ENCODE peak calls at places on chromosomes 11 and 22, in four cellular contexts. A is K562, Z is GM12878, R is HepG2. F is an unnamed sample.

GRCh38 chr22:25403752-25404471 is 160.6 kb upstream of the GRK3 start:
- DNase-seq in R (peak), A (peak), Z (no peak), F (peak)

GRCh38 chr11:133619973-133620372 is 87.7 kb upstream of the OPCML start:
- DNase-seq in Z (peak), R (peak), A (no peak), F (no peak)

GRCh38 chr11:1939006-1939626 is 8.0 kb upstream of the MRPL23 start:
- DNase-seq in A (peak), Z (no peak), R (no peak), F (no peak)

GRCh38 chr11:100740440-100740839 is 53.4 kb downstream of the ARHGAP42 start:
- DNase-seq in A (no peak), Z (no peak), R (no peak), F (no peak)

GRCh38 chr11:64936539-64936938 is 846 bp upstream of the GPHA2 start:
- DNase-seq in Z (no peak), R (no peak), A (no peak), F (no peak)

GRCh38 chr22:48167238-48167637 is 1404.8 kb downstream of the TBC1D22A start:
- DNase-seq in Z (no peak), A (peak), R (no peak), F (no peak)

GRCh38 chr11:1810761-1811160 is 24.0 kb upstream of the SYT8 start:
- DNase-seq in A (no peak), Z (no peak), R (no peak), F (no peak)

GRCh38 chr11:118606844-118607228 is 579 bp upstream of the PHLDB1 start:
- DNase-seq in R (no peak), A (no peak), Z (no peak), F (peak)

GRCh38 chr11:9092846-9093778 is 1.7 kb upstream of the SCUBE2 start:
- DNase-seq in A (no peak), Z (no peak), R (no peak), F (no peak)

GRCh38 chr11:394034-394857 is at the start of gene PKP3:
- DNase-seq in Z (no peak), A (peak), R (peak), F (no peak)

GRCh38 chr11:64723907-64724862 is 1.2 kb upstream of the NRXN2 start:
- DNase-seq in Z (no peak), A (no peak), R (no peak), F (no peak)

GRCh38 chr11:11230802-11231562 is 122.1 kb downstream of the CSNK2A3 start:
- DNase-seq in R (peak), Z (peak), A (peak), F (peak)

GRCh38 chr11:17810041-17810440 is 75.5 kb downstream of the KCNC1 start:
- DNase-seq in R (no peak), Z (no peak), A (no peak), F (no peak)

GRCh38 chr11:76927160-76927559 is 66.4 kb downstream of the ACER3 start:
- DNase-seq in Z (no peak), A (no peak), R (no peak), F (no peak)

GRCh38 chr11:45881708-45882368 is 3.6 kb upstream of the MAPK8IP1 start:
- DNase-seq in R (no peak), Z (no peak), A (no peak), F (no peak)

GRCh38 chr11:444397-445144 is 2.8 kb upstream of the ANO9 start:
- DNase-seq in A (peak), R (no peak), Z (no peak), F (no peak)

GRCh38 chr11:111329306-111330204 is 31.2 kb downstream of the POU2AF3 start:
- DNase-seq in Z (no peak), A (no peak), R (no peak), F (no peak)

GRCh38 chr11:94938399-94939055 is 34.8 kb downstream of the CWC15 start:
- DNase-seq in Z (no peak), A (no peak), R (no peak), F (peak)

GRCh38 chr11:133955091-133955846 is 1.5 kb downstream of the IGSF9B start:
- DNase-seq in Z (no peak), A (no peak), R (no peak), F (no peak)

GRCh38 chr11:28505216-28505615 is 397.0 kb downstream of the METTL15 start:
- DNase-seq in A (no peak), R (no peak), Z (no peak), F (no peak)

GRCh38 chr11:120186799-120187591 is 23.8 kb upstream of the OAF start:
- DNase-seq in R (peak), A (no peak), Z (peak), F (no peak)

GRCh38 chr11:197741-198235 is 4.9 kb downstream of the SCGB1C1 start:
- DNase-seq in R (no peak), A (no peak), Z (no peak), F (no peak)

GRCh38 chr11:64959498-64959897 is 12.4 kb downstream of the MAJIN start:
- DNase-seq in A (no peak), Z (no peak), R (no peak), F (no peak)

GRCh38 chr11:125433454-125434121 is 62.5 kb downstream of the FEZ1 start:
- DNase-seq in Z (no peak), R (peak), A (peak), F (peak)

GRCh38 chr11:128492461-128492860 is 94.9 kb downstream of the ETS1 start:
- DNase-seq in Z (no peak), A (no peak), R (no peak), F (no peak)

GRCh38 chr11:2796508-2797180 is 88.9 kb downstream of the CDKN1C start:
- DNase-seq in Z (no peak), A (no peak), R (no peak), F (no peak)

GRCh38 chr22:48428556-48429371 is 1398.9 kb downstream of the BRD1 start:
- DNase-seq in Z (no peak), R (no peak), A (no peak), F (no peak)

GRCh38 chr11:64594159-64594939 is 3.3 kb downstream of the SLC22A12 start:
- DNase-seq in R (no peak), Z (no peak), A (no peak), F (no peak)

GRCh38 chr11:111429066-111429506 is 50.0 kb upstream of the POU2AF1 start:
- DNase-seq in Z (no peak), R (peak), A (peak), F (peak)

GRCh38 chr11:96311120-96311568 is 31.9 kb downstream of the MAML2 start:
- DNase-seq in R (no peak), Z (no peak), A (no peak), F (no peak)

GRCh38 chr22:44522526-44523170 is 24.6 kb upstream of the RTL6 start:
- DNase-seq in Z (no peak), R (no peak), A (no peak), F (no peak)

GRCh38 chr22:17974087-17974486 is 50.3 kb downstream of the MICAL3 start:
- DNase-seq in Z (no peak), R (no peak), A (no peak), F (no peak)

GRCh38 chr11:27358306-27358705 is 4.7 kb downstream of the CCDC34 start:
- DNase-seq in Z (no peak), R (no peak), A (no peak), F (no peak)

GRCh38 chr11:44911031-44911814 is 39.5 kb downstream of the TP53I11 start:
- DNase-seq in Z (no peak), R (peak), A (peak), F (peak)

GRCh38 chr22:21972293-21972779 is 10.3 kb downstream of the TOP3B start:
- DNase-seq in Z (no peak), A (peak), R (peak), F (peak)
- TF ChIP-seq SP1 in Z (no peak), A (no peak), R (no peak), F (no peak)

GRCh38 chr11:35163707-35164496 is 24.9 kb downstream of the CD44 start:
- DNase-seq in Z (no peak), A (no peak), R (no peak), F (no peak)

GRCh38 chr11:35167451-35167954 is 28.5 kb downstream of the CD44 start:
- DNase-seq in Z (no peak), A (no peak), R (no peak), F (no peak)

GRCh38 chr11:35168606-35169200 is 29.7 kb downstream of the CD44 start:
- DNase-seq in Z (no peak), A (no peak), R (no peak), F (no peak)

GRCh38 chr11:35165416-35166368 is 26.7 kb downstream of the CD44 start:
- DNase-seq in Z (peak), A (no peak), R (no peak), F (no peak)

DNA sequence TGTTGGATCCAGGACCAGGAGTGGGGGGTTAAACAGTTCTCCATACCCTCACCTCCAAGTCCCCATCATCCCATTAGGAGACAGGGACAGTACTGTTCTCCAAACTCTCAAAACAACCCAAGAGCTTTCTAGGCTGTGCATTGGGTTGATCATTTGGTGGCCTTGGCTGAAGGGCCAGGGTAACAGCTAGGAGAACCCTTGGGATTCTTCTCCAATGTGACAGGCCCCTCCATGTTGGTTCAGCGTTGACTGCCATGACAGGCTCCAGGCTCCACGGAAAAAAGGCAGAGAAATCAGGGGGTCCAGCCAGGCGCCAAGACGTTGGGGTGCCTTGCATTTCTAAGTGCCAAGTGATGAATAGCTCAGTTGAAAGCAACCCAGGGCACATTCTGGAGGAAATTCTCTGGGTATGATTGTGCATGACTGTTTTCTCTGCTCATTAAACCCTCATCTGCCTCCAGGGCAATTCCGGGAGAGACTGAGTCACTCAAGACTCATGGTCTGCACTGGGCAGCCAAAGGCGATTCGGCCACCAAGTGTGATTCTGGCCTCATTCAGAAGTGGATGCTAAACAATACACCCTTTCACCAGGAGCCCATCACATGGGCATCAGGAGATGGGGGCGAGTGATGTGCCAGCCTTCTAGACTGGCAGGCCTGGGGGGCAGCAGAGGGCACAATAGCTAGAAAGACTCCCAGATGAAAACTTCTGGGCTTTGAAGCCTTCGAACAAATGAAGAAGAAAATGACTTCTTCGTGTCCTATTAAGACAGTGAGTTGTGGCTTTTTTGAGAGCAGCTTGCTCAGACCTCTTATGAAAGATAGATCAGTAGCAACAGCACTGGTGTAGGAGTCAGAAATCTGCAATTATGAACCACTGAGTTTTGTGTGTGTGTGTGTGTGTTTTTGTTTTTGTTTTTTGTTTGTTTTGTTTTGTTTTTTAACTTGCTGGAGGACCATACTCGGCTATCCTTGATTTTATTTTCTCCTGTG is 27.7 kb downstream of the CD44 start:
- DNase-seq in R (no peak), Z (no peak), A (no peak), F (no peak)
- TF ChIP-seq TARDBP in R (no peak), Z (no peak), A (no peak), F (no peak)

DNA sequence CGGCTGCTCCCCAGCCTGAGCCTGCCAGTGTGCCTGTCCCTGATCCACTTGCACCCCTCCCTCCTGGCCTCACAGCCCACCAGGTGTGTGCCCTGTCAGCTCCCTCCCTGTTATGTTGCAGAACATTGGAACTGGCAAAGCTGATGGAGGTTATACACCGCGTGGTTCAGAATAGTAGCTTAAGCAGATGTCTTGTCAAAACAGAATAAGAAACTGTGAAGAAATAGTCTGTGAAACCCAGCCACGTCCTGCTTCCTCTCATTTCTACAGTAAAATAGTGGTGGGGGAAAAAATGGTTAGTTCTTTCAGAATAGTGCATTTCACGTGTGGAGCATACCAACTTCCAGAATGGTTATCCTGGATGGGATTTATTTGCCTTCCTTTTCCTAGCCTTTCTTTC is 161.2 kb upstream of the NAV2 start:
- DNase-seq in Z (no peak), R (no peak), A (no peak), F (no peak)
- TF ChIP-seq BHLHE40 in Z (no peak), R (no peak), A (no peak), F (no peak)

GRCh38 chr11:112835556-112835955 is 125.7 kb upstream of the NCAM1 start:
- DNase-seq in A (no peak), Z (no peak), R (no peak), F (no peak)
- TF ChIP-seq SP1 in A (no peak), Z (no peak), R (no peak), F (no peak)

DNA sequence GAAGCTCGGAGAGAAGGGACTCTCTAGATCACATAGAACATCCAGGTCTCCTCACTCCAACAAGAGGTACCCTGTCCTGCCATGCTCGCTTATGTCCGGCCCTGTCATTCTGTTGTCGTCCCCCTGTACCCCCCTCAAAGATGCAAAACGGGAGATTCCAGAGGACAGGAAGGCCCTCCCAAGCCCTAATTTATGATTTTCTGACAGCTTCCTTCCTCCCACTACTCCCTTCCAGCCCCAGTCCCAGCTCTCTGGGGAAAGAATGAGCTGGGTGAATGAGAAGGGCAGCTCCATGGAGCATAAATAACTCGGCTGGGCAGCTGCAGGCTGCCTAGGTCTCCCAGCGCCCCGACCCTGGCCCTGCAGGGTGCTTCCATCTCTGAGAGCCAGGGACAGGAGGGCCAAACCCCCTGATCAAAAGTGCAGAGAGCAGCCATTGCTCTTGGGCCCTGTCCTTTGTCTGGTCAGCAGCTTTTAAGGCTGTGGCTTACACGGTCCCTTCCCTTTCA is 3.9 kb upstream of the EMID1 start:
- DNase-seq in A (no peak), R (no peak), Z (no peak), F (no peak)
- TF ChIP-seq TARDBP in A (no peak), R (no peak), Z (no peak), F (no peak)

F was measured in HEK293T.